ENCODE peak calls at places on chromosomes 7 and 10, in eight cellular contexts. W is K562, I is Panc1, K is HCT116, G is GM12878, P is HepG2, Q is upper lobe of left lung, S is GM23338. U is an unnamed sample. For H3K4me1, the result is how much of the 10 kb centered on the place peaks cover.

GRCh38 chr10:49359349-49360231 is 36.3 kb downstream of the DRGX start:
- ATAC-seq in W (peak), I (no peak), K (no peak), G (no peak), P (peak), Q (no peak), S (peak), U (peak)

GRCh38 chr10:14587540-14588083 is 187.1 kb downstream of the FAM107B start:
- ATAC-seq in W (no peak), I (peak), K (no peak), G (peak), P (no peak), Q (no peak), S (no peak), U (no peak)

GRCh38 chr7:20302866-20303265 is 27.8 kb upstream of the ITGB8 start:
- ATAC-seq in W (no peak), I (no peak), K (no peak), G (no peak), P (no peak), Q (no peak), S (no peak), U (no peak)

GRCh38 chr7:135164357-135165021 is 6.0 kb downstream of the CYREN start:
- ATAC-seq in W (no peak), I (peak), K (no peak), G (no peak), P (peak), Q (peak), S (no peak), U (no peak)

GRCh38 chr10:86024555-86025001 is 342.0 kb downstream of the GRID1 start:
- ATAC-seq in W (peak), I (no peak), K (no peak), G (no peak), P (peak), Q (no peak), S (peak), U (no peak)

GRCh38 chr7:106050002-106050742 is 61.9 kb downstream of the SYPL1 start:
- ATAC-seq in W (peak), I (peak), K (peak), G (no peak), P (peak), Q (peak), S (peak), U (peak)

GRCh38 chr10:69180525-69181204 is 631 bp downstream of the SUPV3L1 start:
- ATAC-seq in W (peak), I (no peak), K (no peak), G (peak), P (no peak), Q (peak), S (no peak), U (no peak)

GRCh38 chr7:111091623-111092370 is 870 bp downstream of the LRRN3 start:
- ATAC-seq in W (peak), I (no peak), K (no peak), G (peak), P (no peak), Q (no peak), S (peak), U (no peak)

GRCh38 chr7:151566897-151567320 is 47.2 kb upstream of the RHEB start:
- ATAC-seq in W (peak), I (no peak), K (no peak), G (no peak), P (no peak), Q (no peak), S (peak), U (peak)

GRCh38 chr10:87642486-87642885 is 17.2 kb upstream of the PAPSS2 start:
- ATAC-seq in W (no peak), I (no peak), K (no peak), G (no peak), P (no peak), Q (no peak), S (no peak), U (no peak)
- TF ChIP-seq CTCF in W (no peak), I (no peak), K (no peak), G (no peak), P (no peak), Q (no peak), S (no peak), U (no peak)

DNA sequence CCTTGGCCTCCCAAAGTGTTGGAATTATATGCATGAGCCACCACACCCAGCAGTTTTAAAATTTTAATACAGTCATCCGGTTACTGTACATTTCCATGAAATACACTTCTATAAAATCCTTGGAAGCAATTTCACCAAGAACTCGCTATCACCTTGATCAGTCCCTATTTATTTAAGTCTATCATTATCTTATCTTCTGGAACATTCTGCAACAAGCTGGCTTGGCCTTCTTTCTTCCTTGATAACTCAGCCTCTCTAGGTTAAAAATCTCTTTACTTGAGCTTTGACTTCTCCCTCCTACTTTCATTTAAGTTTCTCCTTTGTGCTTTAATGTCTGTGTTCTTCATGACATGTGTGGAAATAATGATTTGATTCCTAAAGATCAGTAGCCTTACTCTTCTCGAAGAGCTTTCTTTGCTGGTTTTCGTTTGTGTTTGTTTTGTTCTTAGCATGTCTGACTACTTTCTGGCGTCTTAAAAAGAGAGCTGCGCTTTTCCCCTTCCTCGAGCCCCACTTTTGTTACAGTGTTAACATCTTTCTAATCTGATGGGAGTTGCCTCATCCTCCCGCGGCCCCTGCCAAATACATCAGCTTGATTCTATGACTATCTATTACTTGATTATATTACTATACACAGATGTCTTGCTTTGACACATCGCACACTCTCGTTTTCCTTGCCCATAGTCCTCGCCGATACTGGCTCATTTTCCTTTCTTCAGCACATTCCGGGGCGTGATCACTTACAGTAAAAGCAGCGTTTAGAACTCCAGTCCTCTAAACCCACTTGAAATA is 11.1 kb upstream of the CALML5 start:
- ATAC-seq in W (no peak), I (no peak), K (no peak), G (no peak), P (no peak), Q (no peak), S (no peak), U (peak)
- H3K4me1 ChIP-seq in W (under half), I (under half), K (under half), G (under half), P (under half), Q (under half), S (under half), U (under half)

GRCh38 chr10:98353105-98353504 is 61.9 kb downstream of the PYROXD2 start:
- ATAC-seq in W (no peak), I (no peak), K (no peak), G (no peak), P (no peak), Q (no peak), S (no peak), U (no peak)
- TF ChIP-seq POLR2AphosphoS5 in W (no peak), I (no peak), K (no peak), G (no peak), P (no peak), Q (no peak), S (no peak), U (no peak)

DNA sequence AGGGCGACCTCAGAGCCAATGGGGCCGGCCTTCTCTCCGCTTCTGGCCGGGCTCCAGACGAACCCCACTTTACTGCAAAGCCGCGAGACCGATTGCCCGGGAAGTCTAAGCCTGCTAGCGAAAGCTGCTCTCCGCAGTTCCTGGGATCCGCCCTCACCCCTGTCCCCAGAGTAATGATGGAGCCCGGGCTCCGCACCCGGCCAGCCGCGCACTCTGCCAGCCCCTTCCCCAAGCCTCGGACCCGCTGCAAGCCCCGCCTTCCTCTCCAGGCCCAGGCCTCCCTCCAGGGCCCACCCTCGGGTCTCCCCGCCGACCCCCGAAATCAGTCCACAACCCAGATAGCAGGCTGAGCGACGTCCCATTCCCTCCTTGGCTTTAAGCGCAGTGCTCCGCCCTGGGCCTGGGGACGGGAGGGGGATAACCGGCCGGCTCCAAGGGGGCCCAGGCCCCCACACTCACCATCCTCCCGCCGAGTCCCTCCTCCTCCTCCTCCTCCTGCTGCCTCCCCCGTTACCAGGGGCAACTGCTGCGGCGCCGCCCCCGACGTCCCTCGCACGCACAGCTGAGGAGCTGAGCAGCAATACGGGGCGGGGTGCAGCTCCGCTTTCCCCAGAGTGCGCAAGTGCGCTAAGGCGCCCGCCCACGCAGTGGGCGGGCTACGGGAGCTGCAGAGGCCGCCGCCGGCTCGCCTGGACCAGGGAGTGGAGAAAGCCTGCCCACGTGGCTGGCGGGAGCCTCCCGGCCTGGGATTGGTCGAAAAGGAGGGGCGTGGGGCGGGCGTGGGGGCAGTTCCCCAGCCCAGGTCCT is at the start of gene ARL3:
- ATAC-seq in W (peak), I (peak), K (peak), G (peak), P (peak), Q (peak), S (peak), U (peak)
- TF ChIP-seq CTCF in W (peak), I (no peak), K (peak), G (peak), P (peak), Q (no peak), S (no peak), U (peak)